ENCODE peak calls at places on chromosome 1, in ten cellular contexts. M is uterus, R is esophagus squamous epithelium, Z is IMR-90, P is HCT116, O is Peyer's patch, D is tibial nerve, B is vagina, J is thyroid gland, E is spleen. W is an unnamed sample.
A peak's percentile ranks its signal among the peaks of the same experiment; 100 is the strongest.

GRCh38 chr1:27868932-27869718 is 3.2 kb upstream of the THEMIS2 start:
- DNase-seq in M (no peak), R (no peak), Z (no peak), P (no peak), O (peak; percentile 80), D (no peak), B (no peak), J (no peak), E (peak; percentile 91), W (peak; percentile 60)

GRCh38 chr1:14403961-14404645 is 194.4 kb upstream of the KAZN start:
- DNase-seq in M (no peak), R (no peak), Z (no peak), P (no peak), O (no peak), D (no peak), B (no peak), J (no peak), E (no peak), W (peak; percentile 58)

GRCh38 chr1:221098462-221099406 is 219.5 kb downstream of the HLX start:
- DNase-seq in M (no peak), R (no peak), Z (peak; percentile 15), P (no peak), O (no peak), D (no peak), B (no peak), J (peak; percentile 46), E (no peak), W (no peak)

GRCh38 chr1:243482237-243483022 is 226.6 kb downstream of the SDCCAG8 start:
- DNase-seq in M (peak; percentile 44), R (no peak), Z (peak; percentile 49), P (no peak), O (no peak), D (no peak), B (no peak), J (no peak), E (no peak), W (no peak)

GRCh38 chr1:31818204-31818603 is 2.4 kb upstream of the SPOCD1 start:
- DNase-seq in M (no peak), R (no peak), Z (no peak), P (no peak), O (no peak), D (no peak), B (no peak), J (no peak), E (no peak), W (no peak)

GRCh38 chr1:235999259-235999925 is 65.5 kb downstream of the NID1 start:
- DNase-seq in M (peak; percentile 15), R (no peak), Z (peak; percentile 99), P (peak; percentile 31), O (no peak), D (no peak), B (no peak), J (no peak), E (no peak), W (no peak)

GRCh38 chr1:22168412-22168973 is 25.6 kb upstream of the WNT4 start:
- DNase-seq in M (no peak), R (no peak), Z (no peak), P (no peak), O (no peak), D (no peak), B (no peak), J (no peak), E (no peak), W (no peak)

GRCh38 chr1:244957525-244957924 is 93.2 kb upstream of the HNRNPU start:
- DNase-seq in M (no peak), R (no peak), Z (no peak), P (no peak), O (no peak), D (no peak), B (no peak), J (no peak), E (no peak), W (no peak)

GRCh38 chr1:201499795-201500669 is 6.9 kb downstream of the CSRP1 start:
- DNase-seq in M (no peak), R (no peak), Z (no peak), P (no peak), O (no peak), D (no peak), B (no peak), J (peak; percentile 14), E (no peak), W (no peak)

GRCh38 chr1:24696033-24696755 is 49.1 kb upstream of the CLIC4 start:
- DNase-seq in M (no peak), R (no peak), Z (no peak), P (no peak), O (no peak), D (no peak), B (no peak), J (no peak), E (no peak), W (no peak)

GRCh38 chr1:93603581-93603980 is 78.1 kb downstream of the BCAR3 start:
- DNase-seq in M (no peak), R (no peak), Z (no peak), P (no peak), O (no peak), D (no peak), B (no peak), J (no peak), E (peak; percentile 16), W (no peak)

GRCh38 chr1:93604411-93604810 is 77.2 kb downstream of the BCAR3 start:
- DNase-seq in M (no peak), R (no peak), Z (no peak), P (no peak), O (no peak), D (no peak), B (no peak), J (no peak), E (no peak), W (no peak)

GRCh38 chr1:93607814-93608187 is 73.8 kb downstream of the BCAR3 start:
- DNase-seq in M (no peak), R (no peak), Z (peak; percentile 73), P (no peak), O (no peak), D (no peak), B (no peak), J (no peak), E (no peak), W (no peak)

GRCh38 chr1:93605026-93605425 is 76.6 kb downstream of the BCAR3 start:
- DNase-seq in M (no peak), R (no peak), Z (no peak), P (no peak), O (no peak), D (no peak), B (no peak), J (no peak), E (peak; percentile 16), W (no peak)

GRCh38 chr1:93605812-93606512 is 75.7 kb downstream of the BCAR3 start:
- DNase-seq in M (peak; percentile 44), R (no peak), Z (peak; percentile 97), P (no peak), O (no peak), D (no peak), B (no peak), J (no peak), E (no peak), W (no peak)
- TF ChIP-seq POLR2A in M (no peak), R (no peak), Z (no peak), P (no peak), O (no peak), D (no peak), B (no peak), J (no peak), E (no peak), W (no peak)

GRCh38 chr1:49318218-49318617 is 541.5 kb upstream of the BEND5 start:
- DNase-seq in M (no peak), R (no peak), Z (no peak), P (no peak), O (no peak), D (no peak), B (no peak), J (no peak), E (no peak), W (no peak)

GRCh38 chr1:49323925-49324540 is 547.3 kb upstream of the BEND5 start:
- DNase-seq in M (no peak), R (no peak), Z (no peak), P (no peak), O (no peak), D (no peak), B (no peak), J (peak; percentile 36), E (no peak), W (no peak)

DNA sequence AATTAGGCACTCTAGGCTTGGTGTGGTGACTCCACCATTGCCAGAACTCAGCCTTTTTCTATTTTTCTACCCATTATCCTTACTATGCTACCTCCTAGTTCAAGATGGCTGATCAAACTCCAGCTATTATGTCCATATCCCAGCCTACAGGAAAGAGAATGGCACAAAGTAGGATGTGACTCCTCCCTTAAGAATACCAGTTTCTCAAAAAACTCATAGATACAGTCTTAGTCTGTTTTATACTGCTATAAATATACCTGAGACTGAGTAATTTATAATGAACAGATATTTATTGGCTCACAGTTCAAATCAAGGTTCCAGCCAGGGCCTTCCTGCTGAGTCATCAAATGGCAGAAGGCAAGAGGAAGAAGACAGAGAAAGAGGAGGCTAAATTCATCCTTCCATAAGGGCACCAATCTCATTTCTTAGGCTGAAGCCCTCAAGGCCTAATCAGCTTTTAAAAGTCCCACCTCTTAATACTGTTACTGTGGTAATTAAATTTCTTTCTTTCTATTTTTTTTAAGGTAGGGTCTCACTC is 542.8 kb upstream of the BEND5 start:
- DNase-seq in M (no peak), R (no peak), Z (no peak), P (no peak), O (no peak), D (no peak), B (no peak), J (no peak), E (no peak), W (no peak)
- H3K9me3 ChIP-seq in M (no peaks in the 10 kb centered on the region), R (peaks cover 5% of the 10 kb centered on the region), Z (no peaks in the 10 kb centered on the region), P (no peaks in the 10 kb centered on the region), O (no peaks in the 10 kb centered on the region), D (no peaks in the 10 kb centered on the region), B (no peaks in the 10 kb centered on the region), J (no peaks in the 10 kb centered on the region), E (peaks cover 1% of the 10 kb centered on the region), W (no peaks in the 10 kb centered on the region)

DNA sequence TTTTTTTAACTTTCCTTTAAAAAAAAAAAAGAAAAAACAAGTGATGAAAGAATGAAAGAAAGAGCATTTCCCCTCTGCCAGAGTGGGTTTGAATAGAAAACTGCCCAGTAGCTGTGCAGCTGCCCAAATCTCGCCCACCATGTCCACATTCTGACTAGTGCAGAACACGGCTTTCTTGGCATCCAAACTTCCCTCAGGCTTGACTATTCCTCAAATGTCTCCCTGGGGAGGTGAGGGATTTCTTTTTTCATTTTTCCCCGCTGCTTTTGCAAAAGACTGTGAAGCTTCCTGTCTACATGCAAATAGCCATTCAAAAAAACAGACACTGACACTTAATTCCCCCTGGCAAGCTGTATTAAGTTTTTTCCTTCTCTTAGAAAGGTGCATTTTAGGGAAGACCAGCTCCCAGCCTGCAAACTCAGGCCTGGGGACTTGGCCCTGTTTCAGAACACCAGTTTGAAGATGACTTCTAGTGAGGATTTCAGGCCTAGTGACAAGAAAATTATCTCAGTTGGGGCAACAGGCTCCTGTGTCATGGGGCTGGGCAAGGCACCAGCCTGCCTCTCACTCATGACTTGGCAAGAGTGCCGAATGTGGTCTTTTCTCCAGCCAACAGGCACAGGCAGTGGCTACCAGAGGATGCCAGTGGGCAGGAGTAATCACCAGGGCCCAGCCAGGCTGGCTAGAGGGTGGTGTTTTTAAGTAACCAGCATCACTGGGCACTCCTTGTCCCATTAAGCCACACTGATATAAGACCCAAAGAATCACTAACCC is 178.1 kb upstream of the NFIA start:
- DNase-seq in M (no peak), R (no peak), Z (no peak), P (no peak), O (no peak), D (no peak), B (no peak), J (no peak), E (no peak), W (no peak)
- TF ChIP-seq POLR2A in M (no peak), R (no peak), Z (no peak), P (no peak), O (no peak), D (no peak), B (no peak), J (no peak), E (no peak), W (no peak)

GRCh38 chr1:3024588-3024987 is 3.3 kb downstream of the ACTRT2 start:
- DNase-seq in M (no peak), R (no peak), Z (no peak), P (no peak), O (no peak), D (no peak), B (no peak), J (no peak), E (no peak), W (peak; percentile 2)
- H3K9me3 ChIP-seq in M (no peaks in the 10 kb centered on the region), R (no peaks in the 10 kb centered on the region), Z (peaks cover 56% of the 10 kb centered on the region), P (no peaks in the 10 kb centered on the region), O (no peaks in the 10 kb centered on the region), D (no peaks in the 10 kb centered on the region), B (no peaks in the 10 kb centered on the region), J (no peaks in the 10 kb centered on the region), E (no peaks in the 10 kb centered on the region), W (no peaks in the 10 kb centered on the region)